ENCODE peak calls at places on chromosomes 6 and 20, in four cellular contexts. C is A549, O is SK-N-SH, V is Panc1. E is an unnamed sample.

GRCh38 chr20:37244572-37244957 is 17.0 kb downstream of the GHRH start:
- DNase-seq in C (no peak), O (no peak), V (no peak), E (no peak)

GRCh38 chr6:163860194-163861081 is 445.9 kb downstream of the QKI start:
- DNase-seq in C (no peak), O (peak), V (no peak), E (no peak)

GRCh38 chr6:89582669-89583325 is 55.8 kb downstream of the LYRM2 start:
- DNase-seq in C (no peak), O (no peak), V (no peak), E (no peak)

GRCh38 chr6:53359843-53360834 is 11.4 kb upstream of the ELOVL5 start:
- DNase-seq in C (peak), O (peak), V (peak), E (no peak)

GRCh38 chr6:156840606-156841005 is 63.4 kb downstream of the ARID1B start:
- DNase-seq in C (no peak), O (no peak), V (no peak), E (no peak)

GRCh38 chr6:125303512-125303854 is 1.7 kb upstream of the HDDC2 start:
- DNase-seq in C (no peak), O (no peak), V (no peak), E (no peak)

GRCh38 chr6:133947302-133947900 is 5.6 kb upstream of the TBPL1 start:
- DNase-seq in C (no peak), O (no peak), V (no peak), E (no peak)

GRCh38 chr20:52972965-52973819 is 1.0 kb downstream of the TSHZ2 start:
- DNase-seq in C (no peak), O (peak), V (no peak), E (no peak)

GRCh38 chr20:62367136-62367482 is at the start of gene LAMA5:
- DNase-seq in C (peak), O (peak), V (no peak), E (no peak)

GRCh38 chr6:117169060-117169635 is 96.2 kb upstream of the VGLL2 start:
- DNase-seq in C (no peak), O (no peak), V (no peak), E (no peak)

GRCh38 chr6:160534050-160534696 is 129.9 kb downstream of the LPA start:
- DNase-seq in C (peak), O (peak), V (no peak), E (peak)

GRCh38 chr6:76351275-76351674 is 278.8 kb upstream of the IMPG1 start:
- DNase-seq in C (peak), O (no peak), V (no peak), E (peak)

GRCh38 chr6:158040051-158040803 is 58.6 kb downstream of the SYNJ2 start:
- DNase-seq in C (peak), O (peak), V (peak), E (peak)

GRCh38 chr20:53829086-53829703 is 235.6 kb upstream of the ZNF217 start:
- DNase-seq in C (peak), O (no peak), V (peak), E (peak)

GRCh38 chr20:19453781-19454310 is 241.4 kb downstream of the SLC24A3 start:
- DNase-seq in C (no peak), O (no peak), V (no peak), E (no peak)

GRCh38 chr6:63844287-63844686 is 208.7 kb downstream of the PHF3 start:
- DNase-seq in C (no peak), O (no peak), V (no peak), E (no peak)

GRCh38 chr20:45044084-45044573 is 56.8 kb downstream of the KCNS1 start:
- DNase-seq in C (peak), O (peak), V (peak), E (peak)

GRCh38 chr6:134063966-134064445 is 11.6 kb upstream of the SLC2A12 start:
- DNase-seq in C (peak), O (peak), V (no peak), E (peak)

GRCh38 chr6:22189946-22190345 is 106.9 kb downstream of the PRL start:
- DNase-seq in C (no peak), O (no peak), V (no peak), E (no peak)

GRCh38 chr6:140537834-140538680 is 1163.6 kb upstream of the CITED2 start:
- DNase-seq in C (peak), O (no peak), V (peak), E (no peak)

GRCh38 chr6:134738486-134738885 is 211.4 kb downstream of the ALDH8A1 start:
- DNase-seq in C (no peak), O (no peak), V (no peak), E (no peak)

GRCh38 chr6:164554700-164555479 is 754.5 kb downstream of the C6orf118 start:
- DNase-seq in C (no peak), O (peak), V (no peak), E (no peak)

GRCh38 chr6:33732819-33733218 is 13.9 kb downstream of the IP6K3 start:
- DNase-seq in C (no peak), O (no peak), V (no peak), E (no peak)

DNA sequence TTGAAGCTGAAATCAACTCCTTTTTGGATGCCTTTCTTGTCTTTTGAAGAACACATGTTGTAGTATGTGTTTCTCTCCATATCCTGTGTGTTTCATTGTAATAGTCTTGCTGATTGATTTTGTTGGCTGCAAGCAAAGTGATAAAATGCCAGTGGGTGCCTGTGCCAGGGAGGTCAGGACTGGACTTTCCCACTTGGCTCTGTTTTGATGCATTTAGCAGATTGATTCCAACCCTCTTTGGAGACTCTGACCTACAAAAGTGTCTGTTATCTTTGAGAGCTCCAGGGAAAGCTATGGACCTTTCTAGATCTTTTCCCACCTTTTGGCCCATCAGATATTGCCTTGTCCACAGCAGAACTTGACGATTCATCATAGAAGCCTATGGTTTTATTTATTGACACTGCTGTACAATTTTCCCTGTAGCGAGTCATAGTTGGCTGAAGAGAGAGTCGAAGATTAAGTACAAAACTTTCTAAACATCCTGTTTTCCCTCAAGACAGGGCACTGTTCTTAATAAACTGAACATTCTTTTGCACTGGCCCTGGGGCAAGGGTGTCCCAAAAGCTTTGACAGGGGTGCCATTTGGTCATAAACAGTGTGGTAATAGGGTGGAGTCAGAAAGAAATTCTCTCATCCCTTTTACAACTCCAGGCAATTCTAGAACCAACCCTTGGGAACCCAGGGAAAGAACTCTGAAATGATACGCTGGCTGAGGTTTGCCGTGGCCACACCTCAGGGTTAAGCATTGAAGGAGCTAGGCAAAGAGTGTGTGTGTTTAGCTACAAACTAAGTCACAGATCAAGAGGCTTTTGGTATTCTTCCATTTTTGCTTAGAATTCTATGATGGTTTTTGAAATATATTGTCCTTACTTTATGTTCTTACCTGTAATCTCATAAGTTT is 53.7 kb downstream of the E2F3 start:
- DNase-seq in C (no peak), O (no peak), V (no peak), E (no peak)
- TF ChIP-seq REST in C (no peak), O (no peak), V (no peak), E (no peak)

GRCh38 chr6:91664327-91664959 is 1077.6 kb upstream of the MAP3K7 start:
- DNase-seq in C (peak), O (no peak), V (no peak), E (no peak)

GRCh38 chr6:91669154-91669903 is 1082.5 kb upstream of the MAP3K7 start:
- DNase-seq in C (no peak), O (no peak), V (no peak), E (no peak)

GRCh38 chr6:91672201-91672600 is 1085.3 kb upstream of the MAP3K7 start:
- DNase-seq in C (no peak), O (no peak), V (no peak), E (no peak)

GRCh38 chr6:91667596-91667995 is 1080.7 kb upstream of the MAP3K7 start:
- DNase-seq in C (no peak), O (no peak), V (no peak), E (no peak)

GRCh38 chr6:91669904-91670295 is 1083.0 kb upstream of the MAP3K7 start:
- DNase-seq in C (no peak), O (no peak), V (no peak), E (no peak)
- TF ChIP-seq REST in C (no peak), O (no peak), V (no peak), E (no peak)

DNA sequence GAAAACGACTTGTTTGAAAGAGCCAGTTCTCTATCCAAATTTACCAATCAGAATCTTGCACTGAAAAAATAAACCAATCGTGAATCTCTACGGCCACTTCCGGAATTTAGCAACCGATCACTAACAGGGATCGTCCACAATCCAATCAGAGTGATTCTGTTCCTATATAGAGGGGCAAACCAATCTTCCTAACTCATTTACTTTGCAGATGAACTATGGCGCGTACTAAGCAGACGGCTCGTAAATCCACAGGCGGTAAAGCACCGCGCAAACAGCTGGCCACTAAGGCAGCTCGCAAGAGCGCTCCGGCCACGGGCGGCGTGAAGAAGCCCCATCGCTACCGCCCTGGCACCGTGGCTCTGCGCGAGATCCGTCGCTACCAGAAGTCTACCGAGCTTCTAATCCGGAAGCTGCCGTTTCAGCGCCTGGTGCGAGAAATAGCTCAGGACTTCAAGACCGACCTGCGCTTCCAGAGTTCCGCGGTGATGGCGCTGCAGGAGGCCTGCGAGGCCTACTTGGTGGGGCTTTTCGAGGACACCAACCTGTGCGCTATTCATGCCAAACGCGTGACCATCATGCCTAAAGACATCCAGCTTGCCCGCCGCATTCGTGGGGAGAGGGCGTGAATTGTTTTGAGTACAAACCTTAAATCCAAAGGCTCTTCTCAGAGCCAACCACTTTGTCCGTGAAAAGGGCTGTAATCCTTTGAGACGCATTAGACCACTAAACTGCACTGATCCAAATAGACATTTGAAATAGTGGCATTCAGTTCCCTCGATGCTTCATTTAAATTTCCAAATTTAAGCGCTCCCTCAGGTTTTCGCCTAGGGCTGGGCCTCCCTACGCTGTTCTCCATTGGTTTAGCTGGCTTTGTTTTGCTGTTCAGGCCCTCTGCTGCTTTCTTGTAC is 138.0 kb downstream of the HFE start:
- DNase-seq in C (no peak), O (peak), V (no peak), E (no peak)
- TF ChIP-seq REST in C (no peak), O (peak), V (no peak), E (no peak)

DNA sequence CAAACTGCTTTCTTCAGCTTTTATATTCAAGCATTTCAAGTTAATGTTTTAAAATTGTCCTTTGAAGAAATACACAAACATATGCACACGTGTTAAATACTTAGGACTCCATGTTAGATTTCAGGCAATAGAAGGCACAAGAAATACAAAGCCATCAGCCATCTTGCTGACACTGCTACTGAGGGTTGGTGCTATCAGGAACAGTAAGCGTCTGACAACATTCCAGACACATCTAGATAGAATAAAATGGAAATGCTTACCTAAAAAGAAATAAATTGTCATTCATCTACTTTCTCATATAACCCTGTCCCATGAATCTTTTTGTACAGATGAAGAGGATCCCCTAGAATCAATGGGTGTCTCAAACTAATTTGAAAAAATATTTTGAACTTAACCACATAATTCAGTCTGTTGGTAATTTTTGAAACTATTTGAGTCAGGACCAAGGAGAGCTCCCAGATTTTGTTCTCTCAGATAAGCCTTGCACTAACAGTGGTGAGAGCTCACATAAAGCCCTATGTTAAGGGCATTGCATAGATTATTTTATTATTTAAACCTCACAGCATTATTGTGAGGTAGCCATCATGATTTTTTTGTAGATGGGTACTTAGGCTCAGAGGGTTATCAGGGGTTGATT is 631.1 kb upstream of the POU3F2 start:
- DNase-seq in C (no peak), O (no peak), V (no peak), E (no peak)
- TF ChIP-seq REST in C (peak), O (peak), V (peak), E (peak)

GRCh38 chr6:692356-692851 is 535 bp downstream of the EXOC2 start:
- DNase-seq in C (peak), O (peak), V (no peak), E (peak)

GRCh38 chr6:693737-694038 is 749 bp upstream of the EXOC2 start:
- DNase-seq in C (no peak), O (no peak), V (no peak), E (no peak)

GRCh38 chr6:689223-689622 is 3.7 kb downstream of the EXOC2 start:
- DNase-seq in C (no peak), O (no peak), V (no peak), E (no peak)

GRCh38 chr6:692858-693736 is at the start of gene EXOC2:
- DNase-seq in C (peak), O (peak), V (no peak), E (peak)
- TF ChIP-seq REST in C (no peak), O (peak), V (no peak), E (no peak)

GRCh38 chr20:58256842-58257241 is 28.4 kb upstream of the ANKRD60 start:
- DNase-seq in C (no peak), O (no peak), V (no peak), E (no peak)

GRCh38 chr20:58256307-58256706 is 27.9 kb upstream of the ANKRD60 start:
- DNase-seq in C (no peak), O (no peak), V (no peak), E (no peak)

GRCh38 chr20:58251348-58251978 is 23.0 kb upstream of the ANKRD60 start:
- DNase-seq in C (no peak), O (no peak), V (no peak), E (no peak)

GRCh38 chr20:58254890-58255289 is 26.4 kb upstream of the ANKRD60 start:
- DNase-seq in C (no peak), O (no peak), V (no peak), E (no peak)

DNA sequence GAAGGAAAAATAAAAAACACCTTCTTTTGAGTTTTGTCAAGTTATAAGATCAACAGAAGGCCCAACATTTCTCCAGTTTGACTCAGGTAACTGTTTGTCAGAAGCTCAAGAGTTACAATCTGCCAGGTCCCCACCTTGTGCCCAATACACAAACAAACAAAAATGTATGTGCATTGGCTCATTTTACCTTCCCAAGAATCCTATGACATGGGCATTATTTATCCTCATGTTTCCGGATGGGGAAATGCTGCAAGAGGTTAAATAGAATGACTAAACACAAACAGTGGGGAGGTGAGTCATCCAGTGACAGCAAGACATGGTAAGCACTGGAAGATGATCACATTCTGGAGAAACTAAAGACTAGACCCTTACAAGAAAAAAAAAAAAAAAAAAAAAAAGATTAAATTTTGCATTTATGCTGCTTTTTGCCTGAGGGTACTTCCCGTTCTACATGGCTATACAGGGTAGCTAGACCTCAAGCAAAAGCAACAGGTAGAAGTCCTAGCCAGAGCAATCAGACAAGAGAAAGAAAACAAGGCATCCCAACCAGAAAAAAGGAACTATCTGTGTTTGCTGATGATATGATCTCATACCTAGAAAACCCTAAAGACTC is 23.6 kb upstream of the ANKRD60 start:
- DNase-seq in C (peak), O (no peak), V (peak), E (peak)
- TF ChIP-seq REST in C (no peak), O (no peak), V (no peak), E (no peak)

DNA sequence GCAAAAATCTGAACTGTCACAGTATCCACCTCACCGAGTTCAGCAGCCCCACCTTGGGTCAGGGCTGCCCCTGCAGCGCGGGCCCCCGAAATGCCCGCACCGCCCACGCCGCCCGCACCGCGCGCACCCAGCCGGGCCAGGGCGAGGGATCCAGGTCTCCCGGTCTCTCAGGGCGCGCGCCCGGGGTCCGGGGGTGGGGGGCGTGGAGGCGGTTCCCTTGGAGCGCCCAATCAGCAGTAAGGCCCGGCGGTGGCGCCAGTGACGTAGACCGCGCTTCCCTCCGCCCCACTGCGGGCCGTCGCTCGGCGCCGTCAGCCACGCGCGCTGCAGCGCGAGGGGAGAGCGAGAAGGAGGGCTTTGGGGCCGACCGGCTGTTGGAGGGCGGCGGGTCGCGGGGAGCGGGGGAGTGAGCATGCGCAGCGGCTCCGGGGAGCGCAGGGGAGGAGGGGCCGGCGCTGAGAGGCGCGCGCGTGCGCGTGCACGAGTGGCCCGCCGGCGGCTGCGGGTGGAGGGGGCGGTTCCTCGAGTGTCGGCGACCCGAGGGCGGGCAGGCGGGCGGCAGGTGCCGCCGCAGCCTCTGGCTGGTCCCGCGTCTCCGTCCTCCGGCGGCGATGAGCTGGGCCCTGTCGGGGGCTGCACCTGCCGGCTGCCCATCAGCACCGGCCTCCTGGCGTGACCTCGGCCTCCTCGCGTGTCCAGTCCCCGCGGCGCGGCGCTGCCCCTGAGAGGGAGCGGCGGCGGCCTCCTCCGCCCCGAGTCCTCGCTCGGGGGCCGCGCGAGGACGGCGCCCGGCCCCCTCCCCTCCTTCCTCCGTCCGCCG is at the start of gene TMEM170B:
- DNase-seq in C (peak), O (peak), V (no peak), E (peak)
- TF ChIP-seq REST in C (no peak), O (no peak), V (no peak), E (no peak)

GRCh38 chr6:42879372-42880239 is at the start of gene RPL7L1:
- DNase-seq in C (peak), O (peak), V (peak), E (peak)
- TF ChIP-seq REST in C (no peak), O (peak), V (no peak), E (no peak)

DNA sequence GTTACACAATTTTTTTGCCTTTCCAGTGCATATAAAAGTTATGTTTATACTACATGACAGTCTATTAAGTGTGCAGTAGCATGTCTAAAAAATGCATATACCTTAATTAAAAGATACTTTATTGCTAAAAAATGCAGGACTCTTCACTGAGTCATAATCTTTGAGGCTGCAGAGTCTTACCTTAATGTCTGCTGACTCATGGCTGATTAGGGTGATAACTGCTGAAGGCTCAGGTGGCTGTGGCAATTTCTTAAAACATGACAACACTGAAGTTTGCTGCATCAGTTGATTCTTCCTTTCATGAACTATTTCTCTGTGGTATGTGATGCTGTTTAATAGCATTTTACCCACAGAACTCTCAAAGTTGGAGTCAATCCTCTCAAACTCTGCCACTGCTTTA is 19.1 kb downstream of the ZSCAN23 start:
- DNase-seq in C (no peak), O (no peak), V (no peak), E (no peak)
- TF ChIP-seq REST in C (no peak), O (no peak), V (no peak), E (no peak)

E was measured in HCT116.